ENCODE peak calls at places on chromosomes 5 and 9, in six cellular contexts. F is hippocampal formation, S is RWPE1, Y is immature natural killer cell, M is adrenal gland, G is T-cell. O is an unnamed sample.

GRCh38 chr9:78118742-78119473 is 87.3 kb upstream of the GNAQ start:
- DNase-seq in F (no peak), S (peak; percentile 62), Y (no peak), M (no peak), G (no peak), O (no peak)

GRCh38 chr5:138520971-138521370 is 22.1 kb downstream of the ETF1 start:
- DNase-seq in F (no peak), S (no peak), Y (no peak), M (no peak), G (no peak), O (no peak)

GRCh38 chr5:112338681-112339337 is 80.3 kb downstream of the EPB41L4A start:
- DNase-seq in F (no peak), S (peak; percentile 47), Y (no peak), M (no peak), G (no peak), O (no peak)

GRCh38 chr5:317086-317811 is 4.3 kb upstream of the AHRR start:
- DNase-seq in F (no peak), S (peak; percentile 40), Y (no peak), M (peak; percentile 51), G (no peak), O (peak; percentile 74)

GRCh38 chr5:77898385-77898784 is 122.2 kb upstream of the TBCA start:
- DNase-seq in F (peak; percentile 86), S (no peak), Y (no peak), M (no peak), G (no peak), O (no peak)

GRCh38 chr9:34463098-34463900 is 4.7 kb downstream of the DNAI1 start:
- DNase-seq in F (no peak), S (peak; percentile 90), Y (no peak), M (peak; percentile 55), G (no peak), O (peak; percentile 52)

GRCh38 chr9:107044872-107045271 is 181.9 kb downstream of the ZNF462 start:
- DNase-seq in F (no peak), S (no peak), Y (no peak), M (no peak), G (no peak), O (no peak)

GRCh38 chr5:6291961-6292360 is 86.4 kb downstream of the MED10 start:
- DNase-seq in F (no peak), S (no peak), Y (no peak), M (no peak), G (no peak), O (no peak)

GRCh38 chr5:155193018-155193417 is 179.5 kb downstream of the KIF4B start:
- DNase-seq in F (no peak), S (peak; percentile 40), Y (no peak), M (no peak), G (no peak), O (no peak)

GRCh38 chr5:8879248-8879647 is 666.6 kb downstream of the SEMA5A start:
- DNase-seq in F (no peak), S (no peak), Y (no peak), M (no peak), G (no peak), O (no peak)

GRCh38 chr5:112419050-112419595 is at the start of gene EPB41L4A:
- DNase-seq in F (no peak), S (peak; percentile 45), Y (peak; percentile 22), M (peak; percentile 46), G (no peak), O (peak; percentile 74)

GRCh38 chr5:77986261-77986660 is 210.1 kb upstream of the TBCA start:
- DNase-seq in F (no peak), S (no peak), Y (no peak), M (no peak), G (no peak), O (no peak)

GRCh38 chr5:52481851-52482250 is 305.9 kb upstream of the ITGA1 start:
- DNase-seq in F (no peak), S (no peak), Y (no peak), M (no peak), G (no peak), O (no peak)

GRCh38 chr9:127693697-127694096 is 13.1 kb upstream of the CFAP157 start:
- DNase-seq in F (no peak), S (no peak), Y (no peak), M (no peak), G (no peak), O (no peak)

GRCh38 chr9:113622600-113623400 is 159.3 kb downstream of the RGS3 start:
- DNase-seq in F (no peak), S (peak; percentile 94), Y (no peak), M (no peak), G (no peak), O (no peak)

GRCh38 chr5:156327306-156327705 is 342 bp downstream of the SGCD start:
- DNase-seq in F (peak; percentile 79), S (no peak), Y (no peak), M (no peak), G (no peak), O (no peak)

GRCh38 chr9:109286571-109286977 is 34.3 kb downstream of the EPB41L4B start:
- DNase-seq in F (no peak), S (peak; percentile 87), Y (no peak), M (no peak), G (no peak), O (no peak)

GRCh38 chr9:130627896-130628792 is 36.2 kb upstream of the PRDM12 start:
- DNase-seq in F (no peak), S (no peak), Y (no peak), M (no peak), G (no peak), O (no peak)

GRCh38 chr5:62698756-62699155 is 120.1 kb downstream of the LRRC70 start:
- DNase-seq in F (no peak), S (no peak), Y (no peak), M (no peak), G (no peak), O (no peak)

GRCh38 chr9:122159925-122160246 is 178 bp downstream of the MORN5 start:
- DNase-seq in F (no peak), S (no peak), Y (no peak), M (no peak), G (no peak), O (no peak)

GRCh38 chr5:80191991-80192398 is 63.9 kb downstream of the SERINC5 start:
- DNase-seq in F (peak; percentile 68), S (no peak), Y (no peak), M (peak; percentile 76), G (peak; percentile 42), O (no peak)

GRCh38 chr5:173123416-173123815 is 20.9 kb upstream of the BNIP1 start:
- DNase-seq in F (no peak), S (no peak), Y (no peak), M (no peak), G (no peak), O (no peak)

GRCh38 chr5:55986931-55987330 is 7.8 kb downstream of the IL6ST start:
- DNase-seq in F (no peak), S (no peak), Y (no peak), M (no peak), G (no peak), O (no peak)

GRCh38 chr9:14136047-14136446 is 177.9 kb downstream of the NFIB start:
- DNase-seq in F (no peak), S (no peak), Y (no peak), M (no peak), G (no peak), O (no peak)

GRCh38 chr9:121386442-121387175 is 16.6 kb upstream of the STOM start:
- DNase-seq in F (no peak), S (no peak), Y (no peak), M (no peak), G (no peak), O (no peak)

GRCh38 chr5:3140117-3140516 is 388.6 kb upstream of the IRX2 start:
- DNase-seq in F (no peak), S (no peak), Y (no peak), M (no peak), G (no peak), O (no peak)

GRCh38 chr9:86974421-86974820 is 27.1 kb upstream of the GAS1 start:
- DNase-seq in F (no peak), S (no peak), Y (no peak), M (no peak), G (no peak), O (no peak)

GRCh38 chr9:96245399-96245798 is 56.6 kb downstream of the HSD17B3 start:
- DNase-seq in F (no peak), S (no peak), Y (no peak), M (no peak), G (no peak), O (no peak)

GRCh38 chr5:178839319-178839704 is 20.4 kb upstream of the ZNF354B start:
- DNase-seq in F (no peak), S (peak; percentile 38), Y (peak; percentile 8), M (peak; percentile 46), G (peak; percentile 20), O (peak; percentile 34)

GRCh38 chr5:59999056-59999455 is 105.5 kb upstream of the PDE4D start:
- DNase-seq in F (no peak), S (no peak), Y (no peak), M (no peak), G (no peak), O (no peak)

GRCh38 chr5:14593326-14594036 is 11.9 kb downstream of the OTULINL start:
- DNase-seq in F (no peak), S (no peak), Y (peak; percentile 55), M (no peak), G (peak; percentile 3), O (no peak)

GRCh38 chr9:113654605-113655193 is 191.2 kb downstream of the RGS3 start:
- DNase-seq in F (no peak), S (no peak), Y (no peak), M (peak; percentile 70), G (no peak), O (no peak)

GRCh38 chr5:83516361-83516760 is 44.8 kb downstream of the VCAN start:
- DNase-seq in F (no peak), S (no peak), Y (no peak), M (no peak), G (no peak), O (no peak)

O was measured in SK-N-SH.